ENCODE peak calls at places on chromosomes 7 and 10, in eight cellular contexts. E, V, T, Q, J, B, Z and I are unnamed samples.

GRCh38 chr7:99219185-99219767 is 11.4 kb upstream of the KPNA7 start:
- DNase-seq in T (no peak), Q (no peak), V (no peak), E (no peak), J (no peak), B (no peak), Z (no peak), I (no peak)

GRCh38 chr10:102040305-102040704 is 15.7 kb downstream of the ARMH3 start:
- DNase-seq in T (no peak), B (no peak), V (no peak), Q (peak), J (no peak), E (no peak), Z (no peak), I (no peak)

GRCh38 chr10:87092356-87092860 is 2.2 kb downstream of the GLUD1 start:
- DNase-seq in T (peak), Q (peak), J (peak), V (no peak), E (no peak), Z (no peak), B (no peak), I (no peak)

GRCh38 chr7:3201937-3202715 is 98.9 kb upstream of the SDK1 start:
- DNase-seq in B (no peak), E (no peak), Z (no peak), V (no peak), J (no peak), Q (no peak), T (no peak), I (no peak)

GRCh38 chr10:10685566-10685965 is 332.1 kb upstream of the CELF2 start:
- DNase-seq in Q (no peak), E (no peak), T (no peak), V (no peak), B (no peak), Z (no peak), J (no peak), I (no peak)

GRCh38 chr10:70816220-70816894 is 609 bp downstream of the SGPL1 start:
- DNase-seq in T (peak), Q (peak), V (peak), Z (peak), B (peak), E (peak), J (peak), I (peak)

GRCh38 chr10:50437248-50437647 is 185.9 kb upstream of the ASAH2 start:
- DNase-seq in B (no peak), J (no peak), Z (no peak), Q (no peak), T (no peak), E (no peak), V (no peak), I (no peak)

GRCh38 chr7:121449304-121449703 is 53.2 kb upstream of the FAM3C start:
- DNase-seq in Q (no peak), B (no peak), Z (no peak), V (no peak), E (no peak), T (no peak), J (peak), I (no peak)

GRCh38 chr10:3136763-3137611 is 35.6 kb downstream of the PITRM1 start:
- DNase-seq in E (no peak), J (no peak), B (no peak), T (peak), V (no peak), Z (no peak), Q (no peak), I (no peak)

GRCh38 chr7:45181991-45182855 is 24.6 kb downstream of the RAMP3 start:
- DNase-seq in B (no peak), Q (no peak), J (no peak), Z (no peak), T (no peak), V (no peak), E (no peak), I (no peak)

GRCh38 chr7:150811-151221 is 41.6 kb upstream of the FAM20C start:
- DNase-seq in E (no peak), T (peak), V (no peak), Z (no peak), B (no peak), J (no peak), Q (no peak), I (no peak)

GRCh38 chr10:86966008-86966654 is 2.2 kb upstream of the ADIRF start:
- DNase-seq in E (no peak), V (no peak), T (no peak), Q (no peak), Z (no peak), J (no peak), B (no peak), I (peak)

GRCh38 chr10:14543048-14543903 is 212.6 kb upstream of the FRMD4A start:
- DNase-seq in T (no peak), Z (no peak), J (no peak), V (no peak), E (no peak), Q (peak), B (no peak), I (no peak)

GRCh38 chr10:71631007-71631859 is 88.3 kb downstream of the C10orf105 start:
- DNase-seq in Z (no peak), T (no peak), J (no peak), Q (no peak), B (no peak), E (no peak), V (no peak), I (no peak)

GRCh38 chr7:93890041-93890463 is 501 bp downstream of the TFPI2 start:
- DNase-seq in B (peak), Z (peak), J (no peak), E (peak), V (no peak), T (peak), Q (peak), I (no peak)

GRCh38 chr7:28474267-28474618 is 61.9 kb downstream of the CREB5 start:
- DNase-seq in V (no peak), J (no peak), T (no peak), B (no peak), E (no peak), Q (no peak), Z (no peak), I (no peak)

GRCh38 chr7:25282194-25282593 is 53.9 kb upstream of the NPVF start:
- DNase-seq in B (no peak), T (no peak), Z (no peak), E (no peak), J (no peak), Q (no peak), V (no peak), I (no peak)